ENCODE peak calls at places on chromosomes 12 and 14, in ten cellular contexts. E, L, P, U, I, R, W, O, F and B are unnamed samples.

GRCh38 chr12:62259311-62259992 is 752 bp upstream of the USP15 start:
- DNase-seq in E (no peak), L (no peak), P (no peak), U (no peak), I (peak), R (no peak), W (peak), O (peak), F (no peak), B (no peak)

GRCh38 chr12:72586456-72586855 is 314.3 kb downstream of the TRHDE start:
- DNase-seq in E (no peak), L (no peak), P (no peak), U (no peak), I (no peak), R (no peak), W (no peak), O (peak), F (no peak), B (no peak)

GRCh38 chr12:46160081-46160980 is 108.5 kb downstream of the SLC38A1 start:
- DNase-seq in E (no peak), L (no peak), P (no peak), U (no peak), I (no peak), R (no peak), W (peak), O (no peak), F (no peak), B (no peak)

GRCh38 chr14:38755036-38755435 is 348.0 kb downstream of the SEC23A start:
- DNase-seq in E (no peak), L (no peak), P (no peak), U (no peak), I (no peak), R (no peak), W (no peak), O (peak), F (no peak), B (no peak)

GRCh38 chr14:32478027-32478426 is 148.9 kb downstream of the AKAP6 start:
- DNase-seq in E (no peak), L (no peak), P (no peak), U (no peak), I (no peak), R (no peak), W (peak), O (no peak), F (no peak), B (no peak)

GRCh38 chr12:57055834-57056233 is 5.9 kb upstream of the MYO1A start:
- DNase-seq in E (no peak), L (no peak), P (no peak), U (no peak), I (no peak), R (no peak), W (no peak), O (no peak), F (no peak), B (peak)

GRCh38 chr14:61454545-61454944 is 133.2 kb downstream of the PRKCH start:
- DNase-seq in E (no peak), L (no peak), P (peak), U (no peak), I (no peak), R (no peak), W (no peak), O (no peak), F (no peak), B (no peak)

GRCh38 chr12:129202109-129202814 is 349.0 kb downstream of the GLT1D1 start:
- DNase-seq in E (no peak), L (no peak), P (no peak), U (no peak), I (no peak), R (no peak), W (no peak), O (no peak), F (no peak), B (no peak)

GRCh38 chr14:51097287-51097686 is 2.4 kb upstream of the TRIM9 start:
- DNase-seq in E (no peak), L (no peak), P (no peak), U (no peak), I (no peak), R (no peak), W (no peak), O (no peak), F (no peak), B (no peak)

GRCh38 chr12:116880213-116880816 is 926 bp downstream of the HRK start:
- DNase-seq in E (no peak), L (no peak), P (no peak), U (no peak), I (no peak), R (no peak), W (peak), O (peak), F (no peak), B (no peak)

DNA sequence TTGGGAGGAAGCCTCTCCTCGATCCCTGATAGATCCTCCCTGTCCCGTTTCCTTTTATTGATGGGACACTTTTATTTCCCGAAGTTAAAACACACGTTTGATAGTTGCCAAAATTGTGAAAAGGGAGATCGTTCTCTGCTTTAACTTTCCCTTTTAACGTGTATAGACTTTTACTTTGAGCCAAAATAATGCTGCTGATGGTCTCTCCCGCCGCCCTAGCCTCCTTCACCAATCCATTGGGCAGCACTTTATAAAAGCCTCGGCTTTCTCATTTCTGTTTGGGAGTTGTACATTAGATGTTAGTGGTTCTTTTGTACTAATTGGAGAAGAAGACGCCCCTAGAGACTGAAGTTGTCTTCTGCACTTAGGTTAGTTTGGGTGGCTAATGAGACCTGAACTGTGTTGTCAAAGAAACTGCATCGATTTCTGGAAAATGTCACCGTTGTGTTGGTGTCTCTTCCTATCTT is 1.4 kb downstream of the TMTC2 start:
- DNase-seq in E (no peak), L (no peak), P (no peak), U (no peak), I (no peak), R (no peak), W (peak), O (no peak), F (no peak), B (peak)
- H3K27ac ChIP-seq in E (no peak), L (peak), P (no peak), U (peak), I (peak), R (no peak), W (no peak), O (no peak), F (no peak), B (no peak)

GRCh38 chr12:5258498-5258897 is 173.4 kb upstream of the NTF3 start:
- DNase-seq in E (no peak), L (no peak), P (no peak), U (no peak), I (no peak), R (no peak), W (no peak), O (no peak), F (peak), B (no peak)
- TF ChIP-seq POLR2AphosphoS5 in E (no peak), L (no peak), P (no peak), U (peak), I (no peak), R (no peak), W (no peak), O (no peak), F (no peak), B (no peak)

GRCh38 chr12:52063986-52064649 is 5.7 kb upstream of the ATG101 start:
- DNase-seq in E (no peak), L (no peak), P (no peak), U (no peak), I (peak), R (no peak), W (no peak), O (no peak), F (peak), B (no peak)
- H3K27ac ChIP-seq in E (no peak), L (no peak), P (no peak), U (peak), I (peak), R (no peak), W (no peak), O (no peak), F (peak), B (no peak)

GRCh38 chr12:10722502-10722904 is 620 bp downstream of the YBX3 start:
- DNase-seq in E (no peak), L (no peak), P (peak), U (peak), I (peak), R (no peak), W (peak), O (no peak), F (no peak), B (peak)

GRCh38 chr12:10722905-10723866 is at the start of gene YBX3:
- DNase-seq in E (no peak), L (no peak), P (peak), U (peak), I (peak), R (peak), W (peak), O (peak), F (peak), B (no peak)

GRCh38 chr12:10720974-10721565 is 2.1 kb downstream of the YBX3 start:
- DNase-seq in E (no peak), L (no peak), P (no peak), U (no peak), I (no peak), R (no peak), W (no peak), O (no peak), F (no peak), B (no peak)

GRCh38 chr12:10719482-10719881 is 3.6 kb downstream of the YBX3 start:
- DNase-seq in E (no peak), L (no peak), P (no peak), U (no peak), I (no peak), R (no peak), W (no peak), O (no peak), F (no peak), B (no peak)

GRCh38 chr12:10721654-10722501 is 1.2 kb downstream of the YBX3 start:
- DNase-seq in E (peak), L (peak), P (peak), U (peak), I (peak), R (peak), W (no peak), O (peak), F (peak), B (peak)
- TF ChIP-seq POLR2AphosphoS5 in E (no peak), L (peak), P (peak), U (peak), I (peak), R (peak), W (no peak), O (peak), F (peak), B (peak)

DNA sequence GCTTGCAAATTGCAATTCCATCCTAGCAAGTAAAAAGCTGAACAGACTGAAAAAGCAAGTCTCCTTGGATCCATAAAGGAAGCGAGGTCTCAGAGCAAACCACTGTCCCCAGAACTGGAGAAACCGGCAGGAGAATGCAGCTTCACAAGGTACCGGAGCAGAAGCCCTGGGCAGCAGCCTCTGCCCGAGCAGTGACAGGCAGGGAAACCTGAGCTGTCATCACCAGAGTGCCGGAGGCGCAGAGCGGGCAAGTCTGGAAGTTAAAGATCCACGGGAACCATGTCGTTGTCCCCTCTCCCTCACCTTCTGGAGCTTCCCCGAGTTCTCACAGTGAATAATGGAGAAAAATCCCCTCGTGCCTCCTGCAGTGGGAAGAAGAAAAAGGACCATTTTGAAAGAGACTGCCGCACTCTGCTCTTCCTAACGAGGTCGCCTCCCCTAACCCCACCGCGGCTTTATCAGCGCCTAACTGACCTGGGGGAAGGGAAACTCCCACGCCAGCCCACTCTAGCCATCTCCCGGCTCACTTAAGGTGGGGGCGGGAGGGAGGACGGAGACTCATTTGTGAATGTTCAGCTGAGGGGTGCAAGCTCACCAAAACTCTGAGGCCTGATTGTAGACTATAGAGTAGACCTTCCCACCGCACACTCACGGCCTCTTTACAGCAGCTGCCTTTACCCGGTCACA is 27.8 kb downstream of the FBXL14 start:
- DNase-seq in E (no peak), L (no peak), P (no peak), U (no peak), I (no peak), R (no peak), W (no peak), O (peak), F (no peak), B (no peak)
- H3K27ac ChIP-seq in E (no peak), L (no peak), P (no peak), U (no peak), I (no peak), R (no peak), W (no peak), O (no peak), F (no peak), B (no peak)

DNA sequence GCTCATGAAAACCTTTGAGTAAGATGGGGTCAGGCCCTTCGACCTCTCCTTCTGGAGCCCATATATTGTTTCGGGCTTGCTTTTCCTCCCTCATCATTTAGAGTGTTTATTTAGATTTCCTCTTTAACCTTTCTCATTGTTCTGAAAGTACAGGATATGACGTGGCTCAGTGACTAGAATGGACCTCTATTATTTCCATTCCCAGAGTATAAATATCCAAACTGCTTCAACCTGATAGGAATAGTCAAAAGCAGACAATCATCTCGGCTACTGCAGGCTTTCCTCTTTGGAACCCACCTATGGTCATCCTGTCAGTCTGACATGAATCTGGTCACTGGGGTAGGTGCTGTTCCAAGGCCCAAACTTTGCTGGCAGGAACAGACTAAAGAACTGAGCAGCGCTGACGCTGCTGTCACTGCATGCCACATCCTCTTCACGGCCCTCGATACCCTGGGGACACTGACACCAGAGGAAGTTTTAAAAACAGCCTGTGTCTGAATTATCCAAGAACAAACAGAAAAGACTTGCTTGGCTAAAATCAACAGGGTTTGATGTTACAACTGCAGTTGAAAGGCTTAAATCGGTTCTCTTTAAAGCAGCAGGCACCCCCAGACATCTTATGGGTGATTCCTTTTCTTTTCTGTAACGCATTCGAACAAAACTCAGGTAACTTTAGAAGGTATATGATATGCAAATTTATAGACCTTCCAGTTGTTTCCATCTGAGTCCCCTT is 5.0 kb upstream of the DDX47 start:
- DNase-seq in E (no peak), L (peak), P (no peak), U (peak), I (peak), R (no peak), W (no peak), O (no peak), F (no peak), B (no peak)
- TF ChIP-seq POLR2AphosphoS5 in E (no peak), L (peak), P (no peak), U (peak), I (no peak), R (no peak), W (no peak), O (no peak), F (no peak), B (no peak)